ENCODE peak calls at places on chromosomes 1 and 21, in six cellular contexts. A, F, B, E, I and D are unnamed samples.

GRCh38 chr21:41507521-41508414 is at the start of gene TMPRSS2:
- DNase-seq in A (no peak), F (no peak), B (no peak), E (no peak), I (no peak), D (peak; percentile 85)

GRCh38 chr1:211415700-211416099 is 76.3 kb downstream of the RD3 start:
- DNase-seq in A (no peak), F (no peak), B (no peak), E (no peak), I (no peak), D (no peak)

GRCh38 chr1:160048335-160048734 is 16.5 kb upstream of the PIGM start:
- DNase-seq in A (no peak), F (no peak), B (no peak), E (no peak), I (no peak), D (no peak)

GRCh38 chr1:171817511-171818265 is 23.6 kb upstream of the DNM3 start:
- DNase-seq in A (peak; percentile 79), F (no peak), B (no peak), E (no peak), I (no peak), D (no peak)

GRCh38 chr1:234731371-234732085 is 121.5 kb upstream of the IRF2BP2 start:
- DNase-seq in A (peak; percentile 93), F (no peak), B (no peak), E (no peak), I (no peak), D (no peak)

GRCh38 chr1:86913399-86913895 is 479 bp downstream of the SELENOF start:
- DNase-seq in A (peak; percentile 61), F (peak; percentile 21), B (no peak), E (peak; percentile 5), I (no peak), D (peak; percentile 83)

GRCh38 chr1:54287176-54287650 is 87.2 kb downstream of the MRPL37 start:
- DNase-seq in A (peak; percentile 91), F (peak; percentile 8), B (no peak), E (peak; percentile 22), I (peak; percentile 45), D (peak; percentile 89)

GRCh38 chr1:198151688-198152087 is 5.1 kb upstream of the NEK7 start:
- DNase-seq in A (peak; percentile 62), F (no peak), B (no peak), E (no peak), I (no peak), D (no peak)

GRCh38 chr1:155938220-155938627 is 3.2 kb upstream of the RXFP4 start:
- DNase-seq in A (peak; percentile 84), F (no peak), B (peak; percentile 56), E (no peak), I (no peak), D (peak; percentile 61)

GRCh38 chr21:45892156-45892919 is 89.2 kb upstream of the COL6A1 start:
- DNase-seq in A (no peak), F (no peak), B (no peak), E (no peak), I (no peak), D (peak; percentile 65)

GRCh38 chr1:154808909-154809262 is 61.2 kb downstream of the KCNN3 start:
- DNase-seq in A (no peak), F (no peak), B (no peak), E (no peak), I (no peak), D (no peak)

GRCh38 chr1:17709981-17710380 is 45.2 kb upstream of the ACTL8 start:
- DNase-seq in A (no peak), F (no peak), B (no peak), E (no peak), I (no peak), D (no peak)

GRCh38 chr1:180158149-180159147 is 3.8 kb downstream of the QSOX1 start:
- DNase-seq in A (no peak), F (no peak), B (no peak), E (no peak), I (no peak), D (no peak)

GRCh38 chr1:183164963-183165362 is 21.1 kb upstream of the LAMC2 start:
- DNase-seq in A (no peak), F (no peak), B (no peak), E (no peak), I (no peak), D (no peak)

GRCh38 chr1:227059076-227059475 is 119.0 kb downstream of the COQ8A start:
- DNase-seq in A (no peak), F (no peak), B (no peak), E (no peak), I (no peak), D (no peak)

GRCh38 chr21:44713846-44714245 is 2.5 kb upstream of the TSPEAR start:
- DNase-seq in A (no peak), F (no peak), B (no peak), E (no peak), I (no peak), D (no peak)

GRCh38 chr1:225483818-225484656 is 56.2 kb upstream of the LBR start:
- DNase-seq in A (no peak), F (no peak), B (no peak), E (no peak), I (no peak), D (no peak)

GRCh38 chr1:29784276-29785136 is 548.2 kb downstream of the PTPRU start:
- DNase-seq in A (no peak), F (no peak), B (no peak), E (no peak), I (no peak), D (no peak)

GRCh38 chr1:94538243-94538827 is 3.2 kb downstream of the F3 start:
- DNase-seq in A (no peak), F (no peak), B (no peak), E (no peak), I (no peak), D (no peak)

GRCh38 chr1:205538211-205538840 is 33.9 kb downstream of the CDK18 start:
- DNase-seq in A (peak; percentile 81), F (no peak), B (no peak), E (no peak), I (no peak), D (peak; percentile 19)

GRCh38 chr1:110604586-110605148 is 1.5 kb downstream of the KCNA2 start:
- DNase-seq in A (no peak), F (no peak), B (no peak), E (no peak), I (no peak), D (no peak)

GRCh38 chr1:231106347-231106746 is 55.5 kb upstream of the TRIM67 start:
- DNase-seq in A (peak; percentile 95), F (no peak), B (peak; percentile 46), E (no peak), I (no peak), D (no peak)

GRCh38 chr1:228004331-228004871 is 2.4 kb upstream of the WNT3A start:
- DNase-seq in A (peak; percentile 46), F (no peak), B (no peak), E (no peak), I (no peak), D (peak; percentile 54)

GRCh38 chr21:29182674-29183073 is 52.2 kb downstream of the MAP3K7CL start:
- DNase-seq in A (no peak), F (no peak), B (no peak), E (no peak), I (no peak), D (no peak)

GRCh38 chr1:24966724-24967346 is 36.8 kb upstream of the RUNX3 start:
- DNase-seq in A (peak; percentile 85), F (peak; percentile 34), B (no peak), E (peak; percentile 31), I (no peak), D (no peak)

GRCh38 chr1:35557118-35557610 is at the start of gene KIAA0319L:
- DNase-seq in A (peak; percentile 90), F (no peak), B (peak; percentile 92), E (no peak), I (no peak), D (peak; percentile 94)

GRCh38 chr1:25568090-25568833 is 24.9 kb downstream of the LDLRAP1 start:
- DNase-seq in A (peak; percentile 65), F (no peak), B (peak; percentile 76), E (no peak), I (no peak), D (no peak)

GRCh38 chr1:151892190-151892589 is 17.1 kb downstream of the THEM4 start:
- DNase-seq in A (peak; percentile 70), F (no peak), B (no peak), E (no peak), I (no peak), D (no peak)

GRCh38 chr1:111290640-111291039 is at the start of gene CHIA:
- DNase-seq in A (no peak), F (no peak), B (no peak), E (no peak), I (no peak), D (no peak)